ENCODE peak calls at places on chromosomes 1 and 21, in eight cellular contexts. W, Y, Z, Q, X, V, N and B are unnamed samples.

GRCh38 chr1:23916209-23917131 is 3.3 kb upstream of the CNR2 start:
- DNase-seq in W (no peak), Y (peak), Z (peak), Q (peak), X (peak), V (peak), N (peak), B (peak)

GRCh38 chr1:172770081-172770480 is 111.2 kb downstream of the FASLG start:
- DNase-seq in W (no peak), Y (no peak), Z (no peak), Q (no peak), X (no peak), V (no peak), N (no peak), B (no peak)

GRCh38 chr1:5576111-5577065 is 415.8 kb downstream of the NPHP4 start:
- DNase-seq in W (no peak), Y (no peak), Z (no peak), Q (no peak), X (no peak), V (no peak), N (no peak), B (no peak)

GRCh38 chr1:47661065-47661464 is 223.2 kb downstream of the FOXD2 start:
- DNase-seq in W (no peak), Y (no peak), Z (no peak), Q (no peak), X (no peak), V (peak), N (no peak), B (no peak)

GRCh38 chr1:206698990-206699586 is 14.4 kb downstream of the MAPKAPK2 start:
- DNase-seq in W (no peak), Y (no peak), Z (no peak), Q (no peak), X (no peak), V (no peak), N (no peak), B (no peak)

GRCh38 chr1:205226868-205227583 is 720 bp upstream of the TMCC2 start:
- DNase-seq in W (no peak), Y (no peak), Z (no peak), Q (no peak), X (peak), V (no peak), N (peak), B (no peak)

GRCh38 chr1:207920481-207921050 is 9.6 kb upstream of the CD34 start:
- DNase-seq in W (no peak), Y (no peak), Z (no peak), Q (no peak), X (no peak), V (no peak), N (no peak), B (no peak)

GRCh38 chr21:40516336-40516735 is 330.6 kb downstream of the DSCAM start:
- DNase-seq in W (no peak), Y (no peak), Z (no peak), Q (no peak), X (no peak), V (no peak), N (no peak), B (no peak)

GRCh38 chr21:37208741-37209225 is 58.4 kb downstream of the VPS26C start:
- DNase-seq in W (no peak), Y (no peak), Z (no peak), Q (no peak), X (no peak), V (no peak), N (no peak), B (no peak)

GRCh38 chr1:234851450-234852438 is 241.8 kb upstream of the IRF2BP2 start:
- DNase-seq in W (peak), Y (no peak), Z (no peak), Q (no peak), X (no peak), V (no peak), N (peak), B (peak)

GRCh38 chr21:44413566-44414290 is 41.6 kb upstream of the LRRC3 start:
- DNase-seq in W (no peak), Y (no peak), Z (no peak), Q (no peak), X (no peak), V (peak), N (no peak), B (no peak)

GRCh38 chr1:44421374-44422028 is 16.4 kb downstream of the RNF220 start:
- DNase-seq in W (no peak), Y (no peak), Z (no peak), Q (no peak), X (no peak), V (no peak), N (no peak), B (no peak)

GRCh38 chr1:186272486-186272885 is 102.6 kb downstream of the TPR start:
- DNase-seq in W (no peak), Y (no peak), Z (no peak), Q (no peak), X (no peak), V (no peak), N (no peak), B (no peak)

GRCh38 chr21:28359300-28359699 is 633.4 kb downstream of the LTN1 start:
- DNase-seq in W (no peak), Y (no peak), Z (no peak), Q (no peak), X (no peak), V (no peak), N (no peak), B (no peak)

GRCh38 chr1:246794261-246795093 is 70.3 kb downstream of the SCCPDH start:
- DNase-seq in W (no peak), Y (no peak), Z (no peak), Q (peak), X (no peak), V (no peak), N (no peak), B (no peak)

GRCh38 chr1:100950311-100950710 is 54.4 kb downstream of the SLC30A7 start:
- DNase-seq in W (no peak), Y (no peak), Z (no peak), Q (no peak), X (no peak), V (no peak), N (no peak), B (no peak)